ENCODE peak calls at places on chromosome X, in six cellular contexts. H is right atrium auricular region, W is A549, F is tibial nerve, J is ovary, Q is OCI-LY7. O is an unnamed sample. For H3K4me1, the result is how much of the 10 kb centered on the place peaks cover.

GRCh38 chrX:623268-623598 is 7.4 kb upstream of the SHOX start:
- DNase-seq in F (no peak), Q (no peak), H (no peak), W (no peak), J (no peak), O (no peak)

GRCh38 chrX:70434352-70434866 is 10.2 kb upstream of the DLG3 start:
- DNase-seq in J (peak), H (peak), F (peak), W (peak), Q (peak), O (peak)

GRCh38 chrX:17547658-17548057 is 172.7 kb downstream of the NHS start:
- DNase-seq in J (peak), Q (no peak), F (peak), W (peak), H (no peak), O (peak)

GRCh38 chrX:13201605-13202219 is 118.1 kb downstream of the ATXN3L start:
- DNase-seq in W (no peak), F (no peak), H (no peak), Q (no peak), J (no peak), O (no peak)

GRCh38 chrX:40755291-40756249 is 20.2 kb upstream of the MED14 start:
- DNase-seq in F (no peak), W (no peak), H (no peak), J (no peak), Q (no peak), O (no peak)

GRCh38 chrX:132041016-132041415 is 17.9 kb downstream of the STK26 start:
- DNase-seq in Q (no peak), J (no peak), H (no peak), W (no peak), F (no peak), O (no peak)

GRCh38 chrX:3791449-3791848 is 78.0 kb upstream of the PRKX start:
- DNase-seq in J (no peak), W (no peak), F (no peak), H (no peak), Q (no peak), O (no peak)

GRCh38 chrX:78384486-78384885 is 57.1 kb upstream of the CYSLTR1 start:
- DNase-seq in Q (no peak), J (no peak), W (no peak), H (no peak), F (no peak), O (no peak)

GRCh38 chrX:151981129-151981528 is 6.7 kb upstream of the GABRE start:
- DNase-seq in F (no peak), J (no peak), H (no peak), Q (no peak), W (no peak), O (no peak)

GRCh38 chrX:140710710-140711109 is 1.2 kb downstream of the LINC00632 start:
- DNase-seq in F (no peak), J (no peak), W (no peak), Q (no peak), H (no peak), O (no peak)

GRCh38 chrX:40651620-40652223 is 4.4 kb upstream of the CXorf38 start:
- DNase-seq in W (no peak), J (peak), Q (peak), F (peak), H (peak), O (peak)

GRCh38 chrX:150100261-150100660 is 162.0 kb upstream of the EOLA2 start:
- DNase-seq in Q (no peak), J (no peak), F (no peak), H (no peak), W (no peak), O (no peak)

GRCh38 chrX:40099046-40099968 is 1.5 kb upstream of the BCOR start:
- DNase-seq in H (no peak), J (peak), W (peak), Q (peak), F (no peak), O (no peak)

GRCh38 chrX:2577844-2578444 is 77.2 kb upstream of the DHRSX start:
- DNase-seq in J (no peak), W (no peak), H (no peak), F (no peak), Q (no peak), O (no peak)

GRCh38 chrX:148624951-148625350 is 124.5 kb downstream of the AFF2 start:
- DNase-seq in W (no peak), H (no peak), F (no peak), Q (no peak), J (no peak), O (no peak)

GRCh38 chrX:119880552-119881437 is 9.2 kb downstream of the NDUFA1 start:
- DNase-seq in Q (peak), H (no peak), J (peak), F (no peak), W (peak), O (no peak)

GRCh38 chrX:74104356-74105065 is 199.5 kb upstream of the ZCCHC13 start:
- DNase-seq in Q (no peak), J (no peak), H (no peak), W (no peak), F (no peak), O (no peak)

GRCh38 chrX:139828037-139828436 is 104.8 kb downstream of the ATP11C start:
- DNase-seq in W (no peak), H (no peak), J (no peak), Q (no peak), F (no peak), O (no peak)

GRCh38 chrX:48835524-48836329 is at the start of gene PCSK1N:
- DNase-seq in W (peak), F (no peak), Q (no peak), J (no peak), H (no peak), O (no peak)

GRCh38 chrX:34555481-34555880 is 101.6 kb downstream of the TMEM47 start:
- DNase-seq in J (no peak), F (no peak), W (no peak), H (no peak), Q (no peak), O (no peak)

GRCh38 chrX:31540313-31540712 is 468.5 kb upstream of the FTHL17 start:
- DNase-seq in H (no peak), J (no peak), Q (peak), F (no peak), W (no peak), O (no peak)

GRCh38 chrX:40694833-40695232 is 40.5 kb downstream of the MED14 start:
- DNase-seq in Q (no peak), W (no peak), J (no peak), H (no peak), F (no peak), O (no peak)

GRCh38 chrX:95058815-95059214 is 1384.8 kb downstream of the FAM133A start:
- DNase-seq in J (no peak), Q (no peak), W (no peak), H (no peak), F (no peak), O (no peak)

GRCh38 chrX:38717871-38718270 is 83.4 kb upstream of the MID1IP1 start:
- DNase-seq in W (peak), F (no peak), H (no peak), J (no peak), Q (peak), O (no peak)

GRCh38 chrX:39150210-39150609 is 349.0 kb downstream of the MID1IP1 start:
- DNase-seq in Q (no peak), H (no peak), W (no peak), J (no peak), F (no peak), O (no peak)

GRCh38 chrX:35858916-35859315 is 60.6 kb upstream of the CFAP47 start:
- DNase-seq in H (no peak), W (no peak), F (no peak), Q (no peak), J (no peak), O (no peak)

GRCh38 chrX:54358424-54359211 is 772 bp upstream of the WNK3 start:
- DNase-seq in Q (no peak), J (peak), F (no peak), W (no peak), H (no peak), O (peak)

GRCh38 chrX:53251307-53251706 is 26.3 kb upstream of the KDM5C start:
- DNase-seq in W (no peak), H (no peak), Q (no peak), J (no peak), F (no peak), O (no peak)

GRCh38 chrX:152428089-152428488 is 23.0 kb downstream of the GABRA3 start:
- DNase-seq in J (no peak), H (no peak), W (no peak), F (no peak), Q (no peak), O (no peak)

GRCh38 chrX:69133561-69134542 is 31.4 kb downstream of the PJA1 start:
- DNase-seq in H (no peak), F (no peak), W (peak), J (peak), Q (peak), O (no peak)

GRCh38 chrX:43813898-43814297 is 68.4 kb downstream of the MAOB start:
- DNase-seq in H (no peak), W (no peak), J (peak), Q (no peak), F (no peak), O (no peak)

GRCh38 chrX:131202766-131203165 is 86.3 kb downstream of the IGSF1 start:
- DNase-seq in J (no peak), Q (no peak), W (no peak), H (no peak), F (no peak), O (no peak)

GRCh38 chrX:15055146-15055930 is 182.1 kb downstream of the MOSPD2 start:
- DNase-seq in H (no peak), J (no peak), F (no peak), Q (no peak), W (no peak), O (no peak)

GRCh38 chrX:72572248-72573157 is at the start of gene HDAC8:
- DNase-seq in J (peak), F (peak), W (peak), Q (peak), H (peak), O (peak)

GRCh38 chrX:437636-438390 is 51.1 kb upstream of the PPP2R3B start:
- DNase-seq in H (no peak), Q (no peak), W (no peak), F (no peak), J (no peak), O (no peak)

GRCh38 chrX:115419094-115419493 is 129.6 kb downstream of the LUZP4 start:
- DNase-seq in F (no peak), Q (no peak), W (no peak), H (no peak), J (no peak), O (no peak)

GRCh38 chrX:24676403-24677024 is 17.2 kb upstream of the POLA1 start:
- DNase-seq in Q (peak), J (no peak), H (no peak), W (peak), F (no peak), O (no peak)

GRCh38 chrX:118261136-118261535 is 84.8 kb upstream of the WDR44 start:
- DNase-seq in W (no peak), H (no peak), F (no peak), J (no peak), Q (no peak), O (no peak)

GRCh38 chrX:29229802-29230201 is 642.6 kb downstream of the IL1RAPL1 start:
- DNase-seq in F (no peak), J (no peak), H (no peak), W (no peak), Q (no peak), O (no peak)

DNA sequence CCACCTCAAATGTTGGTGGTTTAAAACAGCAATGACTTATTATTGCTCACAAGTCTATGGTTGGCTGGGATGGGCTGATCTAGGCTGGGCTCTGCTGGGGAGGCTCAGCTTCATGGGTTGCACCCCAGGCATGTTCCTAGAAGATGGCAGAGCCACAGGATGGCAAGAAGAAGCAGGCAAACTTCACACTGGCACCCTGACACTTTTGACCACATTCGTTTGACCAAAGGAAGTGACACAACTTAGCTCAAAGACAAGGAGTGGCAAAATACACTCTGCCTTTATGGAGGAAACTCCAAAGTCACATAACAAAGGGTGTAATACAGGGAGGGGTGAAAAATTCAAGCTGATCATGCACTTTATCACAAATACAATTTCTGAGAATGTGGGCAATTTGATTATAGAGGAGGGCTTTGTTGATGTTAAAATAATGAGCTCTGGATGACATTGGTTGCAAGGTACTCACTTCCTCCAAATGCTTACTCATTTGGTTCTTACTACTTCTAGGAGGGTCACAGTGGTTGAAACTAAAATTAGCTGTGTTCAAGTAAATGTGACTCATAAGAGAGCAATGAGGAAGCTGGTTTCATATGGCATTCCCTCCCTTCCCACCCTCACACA is 249.2 kb upstream of the RPS6KA3 start:
- DNase-seq in Q (no peak), F (no peak), W (peak), H (no peak), J (no peak), O (no peak)
- H3K4me1 ChIP-seq in Q (under half), F (under half), W (under half), H (under half), J (under half), O (under half)

GRCh38 chrX:101415180-101416130 is 7.4 kb downstream of the HNRNPH2 start:
- DNase-seq in W (peak), F (no peak), J (peak), H (no peak), Q (peak), O (peak)
- TF ChIP-seq CTCF in W (peak), F (peak), J (peak), H (peak), Q (peak), O (peak)

GRCh38 chrX:9286234-9286633 is 178.6 kb upstream of the TBL1X start:
- DNase-seq in H (no peak), J (no peak), Q (no peak), F (no peak), W (no peak), O (no peak)

GRCh38 chrX:9293051-9293496 is 171.8 kb upstream of the TBL1X start:
- DNase-seq in W (no peak), Q (no peak), H (no peak), F (no peak), J (no peak), O (no peak)

GRCh38 chrX:9293903-9294302 is 171.0 kb upstream of the TBL1X start:
- DNase-seq in J (no peak), Q (no peak), H (no peak), F (no peak), W (no peak), O (no peak)

GRCh38 chrX:9291666-9292065 is 173.2 kb upstream of the TBL1X start:
- DNase-seq in F (no peak), Q (no peak), W (no peak), J (no peak), H (no peak), O (no peak)
- H3K4me3 ChIP-seq in F (no peak), Q (no peak), W (no peak), J (peak), H (no peak), O (no peak)

DNA sequence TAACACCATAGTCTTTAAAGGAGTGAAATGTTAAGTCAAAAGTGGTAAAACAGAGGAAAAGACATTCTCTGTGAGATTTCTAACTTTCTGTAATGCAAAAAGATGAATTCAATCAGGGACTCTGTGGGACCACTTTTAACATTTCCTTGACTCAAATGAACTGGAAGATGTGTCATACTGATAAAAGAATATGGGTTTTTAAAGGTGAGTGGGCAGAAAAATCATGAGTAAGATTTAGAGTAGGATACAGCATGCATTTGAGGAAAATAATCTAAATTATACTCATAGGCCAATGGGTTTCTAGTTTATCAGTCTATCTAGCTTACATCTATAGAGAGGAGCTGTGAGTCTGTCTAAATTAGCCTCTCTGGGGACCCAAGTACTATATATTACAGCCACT is 11.0 kb upstream of the TEX13C start:
- DNase-seq in Q (no peak), W (no peak), J (no peak), F (no peak), H (no peak), O (no peak)
- H3K4me1 ChIP-seq in Q (under half), W (under half), J (under half), F (under half), H (under half), O (under half)

DNA sequence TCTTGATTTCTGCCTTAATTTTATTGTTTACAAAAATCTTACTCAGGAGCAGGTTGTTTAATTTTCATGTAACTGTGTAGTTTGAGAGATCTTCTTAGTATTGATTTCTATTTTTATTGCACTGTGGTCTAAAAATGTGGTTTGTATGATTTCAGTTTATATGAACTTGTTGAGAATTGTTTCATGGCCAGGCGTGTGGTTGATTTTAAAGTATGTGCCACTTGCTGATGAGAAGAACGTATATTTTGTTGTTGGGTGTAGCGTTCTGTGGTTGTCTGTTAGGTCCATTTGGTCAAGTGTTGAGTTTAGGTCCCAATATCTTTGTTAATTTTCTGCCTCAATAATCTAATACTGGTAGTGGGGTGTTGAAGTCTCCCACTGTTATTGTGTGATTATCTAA is 996.8 kb downstream of the PCDH19 start:
- DNase-seq in W (no peak), Q (no peak), F (no peak), J (no peak), H (no peak), O (no peak)
- TF ChIP-seq CTCF in W (no peak), Q (no peak), F (no peak), J (no peak), H (no peak), O (no peak)

GRCh38 chrX:66164470-66164869 is 423 bp downstream of the HEPH start:
- DNase-seq in Q (no peak), F (no peak), W (no peak), H (no peak), J (no peak), O (no peak)
- H3K4me3 ChIP-seq in Q (no peak), F (peak), W (no peak), H (peak), J (peak), O (no peak)

O was measured in lung.